ENCODE peak calls at places on chromosomes 5 and 9, in eight cellular contexts. One of them, this sample, is unnamed. For H3K9me3, the result is how much of the 10 kb centered on the place peaks cover.

GRCh38 chr5:154614595-154614994 is 136.6 kb upstream of the HAND1 start:
- DNase-seq in osteoblast: no peak
- DNase-seq in uterus: no peak
- DNase-seq in naive thymus-derived CD4-positive, alpha-beta T cell: no peak
- DNase-seq in ovary: no peak
- DNase-seq in OCI-LY7: no peak
- DNase-seq in heart left ventricle: no peak
- DNase-seq in endothelial cell of umbilical vein: no peak
- DNase-seq in this sample: no peak

GRCh38 chr9:114125614-114126013 is 26.5 kb upstream of the KIF12 start:
- DNase-seq in osteoblast: peak
- DNase-seq in uterus: no peak
- DNase-seq in naive thymus-derived CD4-positive, alpha-beta T cell: no peak
- DNase-seq in ovary: no peak
- DNase-seq in OCI-LY7: no peak
- DNase-seq in heart left ventricle: no peak
- DNase-seq in endothelial cell of umbilical vein: no peak
- DNase-seq in this sample: no peak

GRCh38 chr5:163760498-163760897 is 255.1 kb downstream of the MAT2B start:
- DNase-seq in osteoblast: peak
- DNase-seq in uterus: no peak
- DNase-seq in naive thymus-derived CD4-positive, alpha-beta T cell: no peak
- DNase-seq in ovary: no peak
- DNase-seq in OCI-LY7: no peak
- DNase-seq in heart left ventricle: no peak
- DNase-seq in endothelial cell of umbilical vein: peak
- DNase-seq in this sample: no peak

GRCh38 chr9:136552117-136552685 is 6.4 kb upstream of the NOTCH1 start:
- DNase-seq in osteoblast: peak
- DNase-seq in uterus: peak
- DNase-seq in naive thymus-derived CD4-positive, alpha-beta T cell: no peak
- DNase-seq in ovary: no peak
- DNase-seq in OCI-LY7: peak
- DNase-seq in heart left ventricle: no peak
- DNase-seq in endothelial cell of umbilical vein: no peak
- DNase-seq in this sample: no peak

GRCh38 chr9:133953976-133954709 is 38.0 kb downstream of the VAV2 start:
- DNase-seq in osteoblast: no peak
- DNase-seq in uterus: no peak
- DNase-seq in naive thymus-derived CD4-positive, alpha-beta T cell: no peak
- DNase-seq in ovary: no peak
- DNase-seq in OCI-LY7: peak
- DNase-seq in heart left ventricle: no peak
- DNase-seq in endothelial cell of umbilical vein: no peak
- DNase-seq in this sample: no peak

GRCh38 chr5:1769017-1769640 is 30.5 kb downstream of the MRPL36 start:
- DNase-seq in osteoblast: peak
- DNase-seq in uterus: no peak
- DNase-seq in naive thymus-derived CD4-positive, alpha-beta T cell: no peak
- DNase-seq in ovary: no peak
- DNase-seq in OCI-LY7: no peak
- DNase-seq in heart left ventricle: no peak
- DNase-seq in endothelial cell of umbilical vein: no peak
- DNase-seq in this sample: no peak

GRCh38 chr9:68500457-68501158 is 40.1 kb downstream of the TMEM252 start:
- DNase-seq in osteoblast: peak
- DNase-seq in uterus: no peak
- DNase-seq in naive thymus-derived CD4-positive, alpha-beta T cell: no peak
- DNase-seq in ovary: no peak
- DNase-seq in OCI-LY7: no peak
- DNase-seq in heart left ventricle: no peak
- DNase-seq in endothelial cell of umbilical vein: no peak
- DNase-seq in this sample: no peak

GRCh38 chr5:37549411-37549810 is 170.3 kb downstream of the WDR70 start:
- DNase-seq in osteoblast: no peak
- DNase-seq in uterus: no peak
- DNase-seq in naive thymus-derived CD4-positive, alpha-beta T cell: no peak
- DNase-seq in ovary: no peak
- DNase-seq in OCI-LY7: no peak
- DNase-seq in heart left ventricle: no peak
- DNase-seq in endothelial cell of umbilical vein: no peak
- DNase-seq in this sample: no peak

GRCh38 chr5:65774346-65774745 is 52.3 kb downstream of the NLN start:
- DNase-seq in osteoblast: peak
- DNase-seq in uterus: no peak
- DNase-seq in naive thymus-derived CD4-positive, alpha-beta T cell: no peak
- DNase-seq in ovary: no peak
- DNase-seq in OCI-LY7: no peak
- DNase-seq in heart left ventricle: no peak
- DNase-seq in endothelial cell of umbilical vein: no peak
- DNase-seq in this sample: no peak

GRCh38 chr9:2849943-2850342 is 6.0 kb upstream of the PUM3 start:
- DNase-seq in osteoblast: no peak
- DNase-seq in uterus: no peak
- DNase-seq in naive thymus-derived CD4-positive, alpha-beta T cell: peak
- DNase-seq in ovary: no peak
- DNase-seq in OCI-LY7: no peak
- DNase-seq in heart left ventricle: no peak
- DNase-seq in endothelial cell of umbilical vein: no peak
- DNase-seq in this sample: no peak

GRCh38 chr9:128062856-128063831 is 4.0 kb downstream of the NAIF1 start:
- DNase-seq in osteoblast: no peak
- DNase-seq in uterus: no peak
- DNase-seq in naive thymus-derived CD4-positive, alpha-beta T cell: no peak
- DNase-seq in ovary: no peak
- DNase-seq in OCI-LY7: no peak
- DNase-seq in heart left ventricle: no peak
- DNase-seq in endothelial cell of umbilical vein: no peak
- DNase-seq in this sample: no peak

GRCh38 chr9:127683723-127684122 is 23.1 kb upstream of the CFAP157 start:
- DNase-seq in osteoblast: peak
- DNase-seq in uterus: no peak
- DNase-seq in naive thymus-derived CD4-positive, alpha-beta T cell: no peak
- DNase-seq in ovary: no peak
- DNase-seq in OCI-LY7: no peak
- DNase-seq in heart left ventricle: no peak
- DNase-seq in endothelial cell of umbilical vein: no peak
- DNase-seq in this sample: no peak

DNA sequence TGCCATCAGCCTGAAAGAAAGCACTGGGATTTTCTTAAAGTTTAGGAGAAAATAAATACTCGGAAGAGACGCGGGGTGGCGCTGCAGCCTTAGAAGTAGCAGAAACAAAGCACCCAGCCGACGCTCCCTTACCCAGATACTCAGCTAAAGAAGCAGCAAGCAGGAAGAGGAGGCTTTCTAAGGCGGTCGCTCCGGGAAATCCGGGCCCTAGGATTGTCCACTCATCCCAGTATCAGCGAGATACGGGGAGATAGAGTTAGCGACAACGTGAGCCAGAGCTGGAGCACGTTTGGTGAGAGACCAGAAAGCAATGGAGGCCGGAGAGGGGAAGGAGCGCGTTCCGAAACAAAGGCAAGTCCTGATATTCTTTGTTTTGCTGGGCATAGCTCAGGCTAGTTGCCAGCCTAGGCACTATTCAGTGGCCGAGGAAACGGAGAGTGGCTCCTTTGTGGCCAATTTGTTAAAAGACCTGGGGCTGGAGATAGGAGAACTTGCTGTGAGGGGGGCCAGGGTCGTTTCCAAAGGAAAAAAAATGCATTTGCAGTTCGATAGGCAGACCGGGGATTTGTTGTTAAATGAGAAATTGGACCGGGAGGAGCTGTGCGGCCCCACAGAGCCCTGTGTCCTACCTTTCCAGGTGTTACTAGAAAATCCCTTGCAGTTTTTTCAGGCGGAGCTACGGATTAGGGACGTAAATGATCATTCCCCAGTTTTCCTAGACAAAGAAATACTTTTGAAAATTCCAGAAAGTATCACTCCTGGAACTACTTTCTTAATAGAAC is at the start of gene PCDHB2:
- DNase-seq in osteoblast: peak
- DNase-seq in uterus: no peak
- DNase-seq in naive thymus-derived CD4-positive, alpha-beta T cell: no peak
- DNase-seq in ovary: peak
- DNase-seq in OCI-LY7: no peak
- DNase-seq in heart left ventricle: peak
- DNase-seq in endothelial cell of umbilical vein: peak
- DNase-seq in this sample: no peak
- H3K9me3 ChIP-seq in osteoblast: under half
- H3K9me3 ChIP-seq in uterus: under half
- H3K9me3 ChIP-seq in naive thymus-derived CD4-positive, alpha-beta T cell: under half
- H3K9me3 ChIP-seq in ovary: under half
- H3K9me3 ChIP-seq in OCI-LY7: under half
- H3K9me3 ChIP-seq in heart left ventricle: under half
- H3K9me3 ChIP-seq in endothelial cell of umbilical vein: under half
- H3K9me3 ChIP-seq in this sample: under half

GRCh38 chr5:141388661-141389060 is 1.2 kb downstream of the PCDHGB4 start:
- DNase-seq in osteoblast: no peak
- DNase-seq in uterus: no peak
- DNase-seq in naive thymus-derived CD4-positive, alpha-beta T cell: no peak
- DNase-seq in ovary: no peak
- DNase-seq in OCI-LY7: no peak
- DNase-seq in heart left ventricle: no peak
- DNase-seq in endothelial cell of umbilical vein: no peak
- DNase-seq in this sample: no peak

GRCh38 chr5:141389153-141390042 is 1.9 kb downstream of the PCDHGB4 start:
- DNase-seq in osteoblast: no peak
- DNase-seq in uterus: no peak
- DNase-seq in naive thymus-derived CD4-positive, alpha-beta T cell: no peak
- DNase-seq in ovary: no peak
- DNase-seq in OCI-LY7: no peak
- DNase-seq in heart left ventricle: no peak
- DNase-seq in endothelial cell of umbilical vein: no peak
- DNase-seq in this sample: no peak

GRCh38 chr5:141382469-141383294 is at the start of gene PCDHGA7:
- DNase-seq in osteoblast: peak
- DNase-seq in uterus: no peak
- DNase-seq in naive thymus-derived CD4-positive, alpha-beta T cell: no peak
- DNase-seq in ovary: no peak
- DNase-seq in OCI-LY7: peak
- DNase-seq in heart left ventricle: no peak
- DNase-seq in endothelial cell of umbilical vein: peak
- DNase-seq in this sample: no peak

GRCh38 chr5:141383345-141383744 is 803 bp downstream of the PCDHGA7 start:
- DNase-seq in osteoblast: no peak
- DNase-seq in uterus: no peak
- DNase-seq in naive thymus-derived CD4-positive, alpha-beta T cell: no peak
- DNase-seq in ovary: no peak
- DNase-seq in OCI-LY7: no peak
- DNase-seq in heart left ventricle: no peak
- DNase-seq in endothelial cell of umbilical vein: no peak
- DNase-seq in this sample: no peak

GRCh38 chr5:141384471-141385267 is 2.1 kb downstream of the PCDHGA7 start:
- DNase-seq in osteoblast: no peak
- DNase-seq in uterus: no peak
- DNase-seq in naive thymus-derived CD4-positive, alpha-beta T cell: no peak
- DNase-seq in ovary: no peak
- DNase-seq in OCI-LY7: no peak
- DNase-seq in heart left ventricle: no peak
- DNase-seq in endothelial cell of umbilical vein: no peak
- DNase-seq in this sample: no peak
- H3K9me3 ChIP-seq in osteoblast: under half
- H3K9me3 ChIP-seq in uterus: half or more
- H3K9me3 ChIP-seq in naive thymus-derived CD4-positive, alpha-beta T cell: under half
- H3K9me3 ChIP-seq in ovary: under half
- H3K9me3 ChIP-seq in OCI-LY7: under half
- H3K9me3 ChIP-seq in heart left ventricle: half or more
- H3K9me3 ChIP-seq in endothelial cell of umbilical vein: under half
- H3K9me3 ChIP-seq in this sample: under half

GRCh38 chr5:103075442-103075841 is 44.5 kb downstream of the GIN1 start:
- DNase-seq in osteoblast: no peak
- DNase-seq in uterus: no peak
- DNase-seq in naive thymus-derived CD4-positive, alpha-beta T cell: no peak
- DNase-seq in ovary: no peak
- DNase-seq in OCI-LY7: no peak
- DNase-seq in heart left ventricle: no peak
- DNase-seq in endothelial cell of umbilical vein: no peak
- DNase-seq in this sample: no peak

DNA sequence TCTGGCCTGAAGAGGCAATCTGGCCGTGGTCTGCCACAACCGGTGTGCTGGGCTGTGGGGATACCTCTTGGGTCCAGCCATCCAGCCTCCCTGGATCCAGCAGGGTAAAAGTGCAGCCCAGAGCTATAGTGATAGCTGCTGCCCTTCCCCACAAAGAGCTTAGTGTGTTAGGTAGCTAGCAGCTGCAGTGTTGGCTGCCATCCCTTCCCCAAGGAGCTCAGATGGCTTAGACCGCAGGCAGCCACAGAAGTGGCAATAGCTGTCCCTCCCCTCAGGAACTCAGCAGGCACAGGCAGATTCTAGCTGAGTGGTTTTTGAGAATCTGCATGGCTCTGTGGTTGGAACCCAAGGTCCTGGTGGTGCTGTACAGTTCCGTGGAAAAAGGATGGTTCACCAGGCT is 40.1 kb downstream of the GIN1 start:
- DNase-seq in osteoblast: no peak
- DNase-seq in uterus: no peak
- DNase-seq in naive thymus-derived CD4-positive, alpha-beta T cell: no peak
- DNase-seq in ovary: no peak
- DNase-seq in OCI-LY7: no peak
- DNase-seq in heart left ventricle: no peak
- DNase-seq in endothelial cell of umbilical vein: no peak
- DNase-seq in this sample: no peak
- H3K9me3 ChIP-seq in osteoblast: under half
- H3K9me3 ChIP-seq in uterus: half or more
- H3K9me3 ChIP-seq in naive thymus-derived CD4-positive, alpha-beta T cell: half or more
- H3K9me3 ChIP-seq in ovary: under half
- H3K9me3 ChIP-seq in OCI-LY7: under half
- H3K9me3 ChIP-seq in heart left ventricle: half or more
- H3K9me3 ChIP-seq in endothelial cell of umbilical vein: under half
- H3K9me3 ChIP-seq in this sample: under half

GRCh38 chr5:111227226-111227782 is 3.1 kb downstream of the CAMK4 start:
- DNase-seq in osteoblast: no peak
- DNase-seq in uterus: no peak
- DNase-seq in naive thymus-derived CD4-positive, alpha-beta T cell: no peak
- DNase-seq in ovary: no peak
- DNase-seq in OCI-LY7: no peak
- DNase-seq in heart left ventricle: no peak
- DNase-seq in endothelial cell of umbilical vein: no peak
- DNase-seq in this sample: no peak
- H3K9me3 ChIP-seq in osteoblast: under half
- H3K9me3 ChIP-seq in uterus: under half
- H3K9me3 ChIP-seq in naive thymus-derived CD4-positive, alpha-beta T cell: under half
- H3K9me3 ChIP-seq in ovary: under half
- H3K9me3 ChIP-seq in OCI-LY7: under half
- H3K9me3 ChIP-seq in heart left ventricle: under half
- H3K9me3 ChIP-seq in endothelial cell of umbilical vein: under half
- H3K9me3 ChIP-seq in this sample: under half